ENCODE peak calls at places on chromosomes 7 and 10, in seven cellular contexts. C is H54, L is fibroblast of lung, N is neural crest cell, B is H7, O is HFFc6, J is Calu3. A is an unnamed sample.

GRCh38 chr7:27514861-27515260 is 147.8 kb downstream of the HIBADH start:
- DNase-seq in N (no peak), L (no peak), J (no peak), O (no peak), C (no peak), B (no peak), A (no peak)

GRCh38 chr7:128909605-128910568 is 622 bp downstream of the KCP start:
- DNase-seq in L (peak), B (peak), O (peak), C (peak), N (no peak), J (no peak), A (no peak)

GRCh38 chr7:130872756-130873448 is 138.9 kb upstream of the KLF14 start:
- DNase-seq in O (no peak), C (no peak), J (no peak), B (no peak), L (no peak), N (no peak), A (no peak)

GRCh38 chr10:16105082-16105481 is 244.8 kb upstream of the MINDY3 start:
- DNase-seq in C (no peak), B (no peak), N (no peak), L (no peak), J (no peak), O (no peak), A (no peak)

GRCh38 chr7:50857804-50858203 is 75.1 kb upstream of the GRB10 start:
- DNase-seq in L (no peak), J (no peak), O (no peak), C (no peak), N (no peak), B (no peak), A (no peak)

GRCh38 chr10:129621694-129622093 is 154.7 kb downstream of the MGMT start:
- DNase-seq in L (peak), B (no peak), N (no peak), O (no peak), J (no peak), C (no peak), A (no peak)

GRCh38 chr10:123043409-123043925 is 34.7 kb downstream of the ACADSB start:
- DNase-seq in L (peak), C (peak), J (peak), N (peak), B (peak), O (peak), A (no peak)

GRCh38 chr7:133724148-133724547 is 403.0 kb upstream of the LRGUK start:
- DNase-seq in L (no peak), C (no peak), N (no peak), O (no peak), B (no peak), J (no peak), A (no peak)

GRCh38 chr10:17353568-17353967 is 100.8 kb downstream of the ST8SIA6 start:
- DNase-seq in O (no peak), J (no peak), N (no peak), B (no peak), L (peak), C (no peak), A (no peak)

GRCh38 chr7:134527979-134528371 is 608 bp downstream of the AKR1B10 start:
- DNase-seq in B (no peak), O (peak), N (no peak), C (no peak), L (peak), J (no peak), A (no peak)

GRCh38 chr7:69786707-69787395 is 188.6 kb downstream of the AUTS2 start:
- DNase-seq in J (no peak), O (no peak), C (no peak), B (no peak), N (no peak), L (peak), A (no peak)

GRCh38 chr7:351681-352480 is 61.9 kb downstream of the FOXL3 start:
- DNase-seq in L (no peak), N (no peak), O (no peak), J (no peak), B (peak), C (no peak), A (no peak)

GRCh38 chr7:29987083-29987482 is 2.5 kb downstream of the SCRN1 start:
- DNase-seq in O (peak), C (peak), L (no peak), N (no peak), J (no peak), B (no peak), A (no peak)

GRCh38 chr7:86207740-86208139 is 436.0 kb upstream of the GRM3 start:
- DNase-seq in J (no peak), O (no peak), B (no peak), N (no peak), L (no peak), C (no peak), A (no peak)

GRCh38 chr10:21910798-21911197 is 92.7 kb downstream of the DNAJC1 start:
- DNase-seq in L (no peak), J (no peak), B (no peak), O (no peak), C (no peak), N (no peak), A (no peak)

GRCh38 chr7:130996205-130996840 is 262.3 kb upstream of the KLF14 start:
- DNase-seq in N (no peak), O (no peak), B (no peak), J (no peak), C (no peak), L (no peak), A (no peak)

GRCh38 chr10:109886788-109887155 is 36.5 kb downstream of the XPNPEP1 start:
- DNase-seq in B (no peak), J (no peak), N (no peak), L (no peak), O (no peak), C (no peak), A (no peak)

GRCh38 chr7:157072361-157072760 is 61.9 kb upstream of the MNX1 start:
- DNase-seq in O (no peak), J (no peak), N (no peak), B (no peak), C (no peak), L (no peak), A (no peak)

GRCh38 chr7:27159278-27160146 is 3.0 kb upstream of the HOXA7 start:
- DNase-seq in L (no peak), J (no peak), C (no peak), O (no peak), N (no peak), B (peak), A (no peak)

GRCh38 chr7:71682841-71683341 is 550.9 kb downstream of the GALNT17 start:
- DNase-seq in B (peak), J (no peak), N (no peak), C (no peak), O (no peak), L (no peak), A (no peak)

GRCh38 chr7:156638443-156639077 is 2.0 kb upstream of the RNF32 start:
- DNase-seq in O (no peak), C (no peak), L (no peak), J (no peak), N (no peak), B (no peak), A (no peak)

GRCh38 chr10:13074562-13075451 is 25.2 kb upstream of the OPTN start:
- DNase-seq in O (peak), L (peak), B (peak), C (peak), J (peak), N (peak), A (no peak)

GRCh38 chr10:132368881-132369635 is 27.9 kb upstream of the PWWP2B start:
- DNase-seq in L (peak), B (peak), O (peak), N (no peak), C (no peak), J (no peak), A (no peak)

GRCh38 chr7:104552102-104552501 is 223.7 kb downstream of the LHFPL3 start:
- DNase-seq in O (no peak), L (peak), B (peak), J (peak), N (peak), C (peak), A (no peak)

GRCh38 chr10:74926791-74927585 is 100.6 kb downstream of the KAT6B start:
- DNase-seq in J (peak), L (no peak), C (no peak), O (no peak), B (no peak), N (no peak), A (no peak)

GRCh38 chr10:86401588-86402282 is 35.1 kb upstream of the GRID1 start:
- DNase-seq in L (no peak), B (peak), O (no peak), C (no peak), N (no peak), J (no peak), A (no peak)

GRCh38 chr10:3886191-3886590 is 101.2 kb upstream of the KLF6 start:
- DNase-seq in N (peak), C (peak), O (no peak), J (peak), L (peak), B (peak), A (no peak)

GRCh38 chr10:18681971-18682403 is 22.8 kb downstream of the ARL5B start:
- DNase-seq in O (no peak), C (no peak), B (no peak), J (no peak), L (peak), N (no peak), A (no peak)

A was measured in type B pancreatic cell.